ENCODE peak calls at places on chromosomes 16 and 17, in six cellular contexts. One of them, this sample, is unnamed.
A peak's percentile ranks its signal among the peaks of the same experiment; 100 is the strongest.

GRCh38 chr16:3131755-3132377 is 3.0 kb upstream of the ZNF213 start:
- DNase-seq in stomach: peak; percentile 48
- DNase-seq in tibial nerve: no peak
- DNase-seq in testis: peak; percentile 55
- DNase-seq in Peyer's patch: peak; percentile 72
- DNase-seq in heart left ventricle: peak; percentile 40
- DNase-seq in this sample: no peak

GRCh38 chr17:3888343-3889171 is 4.3 kb downstream of the CAMKK1 start:
- DNase-seq in stomach: peak; percentile 81
- DNase-seq in tibial nerve: peak; percentile 71
- DNase-seq in testis: peak; percentile 87
- DNase-seq in Peyer's patch: peak; percentile 80
- DNase-seq in heart left ventricle: peak; percentile 80
- DNase-seq in this sample: peak; percentile 96

GRCh38 chr17:68296217-68297140 is 5.2 kb downstream of the ARSG start:
- DNase-seq in stomach: peak; percentile 49
- DNase-seq in tibial nerve: no peak
- DNase-seq in testis: peak; percentile 30
- DNase-seq in Peyer's patch: peak; percentile 90
- DNase-seq in heart left ventricle: no peak
- DNase-seq in this sample: no peak

GRCh38 chr16:73095885-73096341 is 48.0 kb upstream of the ZFHX3 start:
- DNase-seq in stomach: no peak
- DNase-seq in tibial nerve: no peak
- DNase-seq in testis: no peak
- DNase-seq in Peyer's patch: no peak
- DNase-seq in heart left ventricle: peak; percentile 27
- DNase-seq in this sample: no peak

GRCh38 chr17:14919049-14919545 is 346.0 kb downstream of the PMP22 start:
- DNase-seq in stomach: no peak
- DNase-seq in tibial nerve: no peak
- DNase-seq in testis: no peak
- DNase-seq in Peyer's patch: no peak
- DNase-seq in heart left ventricle: no peak
- DNase-seq in this sample: no peak

GRCh38 chr16:14501331-14502255 is 128.5 kb downstream of the PARN start:
- DNase-seq in stomach: peak; percentile 89
- DNase-seq in tibial nerve: peak; percentile 83
- DNase-seq in testis: peak; percentile 86
- DNase-seq in Peyer's patch: peak; percentile 74
- DNase-seq in heart left ventricle: peak; percentile 90
- DNase-seq in this sample: peak; percentile 91

GRCh38 chr17:10768766-10769383 is 35.0 kb downstream of the TMEM238L start:
- DNase-seq in stomach: no peak
- DNase-seq in tibial nerve: no peak
- DNase-seq in testis: no peak
- DNase-seq in Peyer's patch: peak; percentile 41
- DNase-seq in heart left ventricle: no peak
- DNase-seq in this sample: no peak

GRCh38 chr17:67608691-67609090 is 109.0 kb upstream of the NOL11 start:
- DNase-seq in stomach: no peak
- DNase-seq in tibial nerve: no peak
- DNase-seq in testis: no peak
- DNase-seq in Peyer's patch: no peak
- DNase-seq in heart left ventricle: no peak
- DNase-seq in this sample: no peak

GRCh38 chr17:27568811-27569210 is 62.2 kb upstream of the LGALS9 start:
- DNase-seq in stomach: no peak
- DNase-seq in tibial nerve: no peak
- DNase-seq in testis: no peak
- DNase-seq in Peyer's patch: no peak
- DNase-seq in heart left ventricle: no peak
- DNase-seq in this sample: no peak

GRCh38 chr16:87431926-87432325 is 39.8 kb downstream of the MAP1LC3B start:
- DNase-seq in stomach: no peak
- DNase-seq in tibial nerve: no peak
- DNase-seq in testis: no peak
- DNase-seq in Peyer's patch: no peak
- DNase-seq in heart left ventricle: no peak
- DNase-seq in this sample: no peak

GRCh38 chr17:36703860-36704266 is 102.5 kb downstream of the MRM1 start:
- DNase-seq in stomach: no peak
- DNase-seq in tibial nerve: no peak
- DNase-seq in testis: peak; percentile 60
- DNase-seq in Peyer's patch: no peak
- DNase-seq in heart left ventricle: no peak
- DNase-seq in this sample: no peak

GRCh38 chr16:21663889-21664647 is at the start of gene OTOA:
- DNase-seq in stomach: no peak
- DNase-seq in tibial nerve: no peak
- DNase-seq in testis: no peak
- DNase-seq in Peyer's patch: peak; percentile 58
- DNase-seq in heart left ventricle: no peak
- DNase-seq in this sample: no peak

GRCh38 chr16:27355610-27356009 is 41.8 kb downstream of the IL4R start:
- DNase-seq in stomach: peak; percentile 33
- DNase-seq in tibial nerve: peak; percentile 24
- DNase-seq in testis: peak; percentile 77
- DNase-seq in Peyer's patch: peak; percentile 62
- DNase-seq in heart left ventricle: peak; percentile 55
- DNase-seq in this sample: no peak

GRCh38 chr17:48500435-48501426 is 30.1 kb downstream of the HOXB1 start:
- DNase-seq in stomach: no peak
- DNase-seq in tibial nerve: no peak
- DNase-seq in testis: peak; percentile 15
- DNase-seq in Peyer's patch: no peak
- DNase-seq in heart left ventricle: no peak
- DNase-seq in this sample: peak; percentile 50

GRCh38 chr16:3012246-3012645 is 477 bp upstream of the CLDN9 start:
- DNase-seq in stomach: no peak
- DNase-seq in tibial nerve: no peak
- DNase-seq in testis: no peak
- DNase-seq in Peyer's patch: no peak
- DNase-seq in heart left ventricle: no peak
- DNase-seq in this sample: no peak

GRCh38 chr17:2782030-2782429 is 14.2 kb upstream of the RAP1GAP2 start:
- DNase-seq in stomach: no peak
- DNase-seq in tibial nerve: no peak
- DNase-seq in testis: no peak
- DNase-seq in Peyer's patch: no peak
- DNase-seq in heart left ventricle: no peak
- DNase-seq in this sample: no peak

GRCh38 chr17:10071141-10071540 is 127.3 kb downstream of the GAS7 start:
- DNase-seq in stomach: no peak
- DNase-seq in tibial nerve: no peak
- DNase-seq in testis: no peak
- DNase-seq in Peyer's patch: no peak
- DNase-seq in heart left ventricle: no peak
- DNase-seq in this sample: peak; percentile 14

GRCh38 chr17:41917957-41918391 is 777 bp downstream of the ACLY start:
- DNase-seq in stomach: peak; percentile 64
- DNase-seq in tibial nerve: peak; percentile 16
- DNase-seq in testis: peak; percentile 57
- DNase-seq in Peyer's patch: peak; percentile 70
- DNase-seq in heart left ventricle: peak; percentile 76
- DNase-seq in this sample: peak; percentile 52

GRCh38 chr17:73211745-73212144 is 18.9 kb downstream of the COG1 start:
- DNase-seq in stomach: no peak
- DNase-seq in tibial nerve: no peak
- DNase-seq in testis: no peak
- DNase-seq in Peyer's patch: no peak
- DNase-seq in heart left ventricle: no peak
- DNase-seq in this sample: no peak

GRCh38 chr16:12176051-12176450 is 199.5 kb downstream of the SNX29 start:
- DNase-seq in stomach: no peak
- DNase-seq in tibial nerve: no peak
- DNase-seq in testis: no peak
- DNase-seq in Peyer's patch: no peak
- DNase-seq in heart left ventricle: no peak
- DNase-seq in this sample: no peak

GRCh38 chr16:21097151-21097550 is 53.5 kb downstream of the DNAH3 start:
- DNase-seq in stomach: no peak
- DNase-seq in tibial nerve: no peak
- DNase-seq in testis: no peak
- DNase-seq in Peyer's patch: no peak
- DNase-seq in heart left ventricle: no peak
- DNase-seq in this sample: no peak

GRCh38 chr17:8162997-8163977 is 539 bp upstream of the VAMP2 start:
- DNase-seq in stomach: no peak
- DNase-seq in tibial nerve: peak; percentile 20
- DNase-seq in testis: peak; percentile 47
- DNase-seq in Peyer's patch: no peak
- DNase-seq in heart left ventricle: peak; percentile 44
- DNase-seq in this sample: no peak

GRCh38 chr17:77505460-77505769 is 364.6 kb downstream of the SEC14L1 start:
- DNase-seq in stomach: no peak
- DNase-seq in tibial nerve: no peak
- DNase-seq in testis: no peak
- DNase-seq in Peyer's patch: no peak
- DNase-seq in heart left ventricle: no peak
- DNase-seq in this sample: no peak

GRCh38 chr17:16886655-16887322 is 85.1 kb downstream of the TNFRSF13B start:
- DNase-seq in stomach: no peak
- DNase-seq in tibial nerve: no peak
- DNase-seq in testis: no peak
- DNase-seq in Peyer's patch: no peak
- DNase-seq in heart left ventricle: no peak
- DNase-seq in this sample: no peak

GRCh38 chr16:85908444-85908843 is 9.5 kb downstream of the IRF8 start:
- DNase-seq in stomach: no peak
- DNase-seq in tibial nerve: no peak
- DNase-seq in testis: no peak
- DNase-seq in Peyer's patch: peak; percentile 75
- DNase-seq in heart left ventricle: no peak
- DNase-seq in this sample: no peak

GRCh38 chr17:17859909-17860760 is 23.3 kb upstream of the SREBF1 start:
- DNase-seq in stomach: peak; percentile 81
- DNase-seq in tibial nerve: peak; percentile 59
- DNase-seq in testis: peak; percentile 76
- DNase-seq in Peyer's patch: peak; percentile 86
- DNase-seq in heart left ventricle: peak; percentile 88
- DNase-seq in this sample: peak; percentile 64

DNA sequence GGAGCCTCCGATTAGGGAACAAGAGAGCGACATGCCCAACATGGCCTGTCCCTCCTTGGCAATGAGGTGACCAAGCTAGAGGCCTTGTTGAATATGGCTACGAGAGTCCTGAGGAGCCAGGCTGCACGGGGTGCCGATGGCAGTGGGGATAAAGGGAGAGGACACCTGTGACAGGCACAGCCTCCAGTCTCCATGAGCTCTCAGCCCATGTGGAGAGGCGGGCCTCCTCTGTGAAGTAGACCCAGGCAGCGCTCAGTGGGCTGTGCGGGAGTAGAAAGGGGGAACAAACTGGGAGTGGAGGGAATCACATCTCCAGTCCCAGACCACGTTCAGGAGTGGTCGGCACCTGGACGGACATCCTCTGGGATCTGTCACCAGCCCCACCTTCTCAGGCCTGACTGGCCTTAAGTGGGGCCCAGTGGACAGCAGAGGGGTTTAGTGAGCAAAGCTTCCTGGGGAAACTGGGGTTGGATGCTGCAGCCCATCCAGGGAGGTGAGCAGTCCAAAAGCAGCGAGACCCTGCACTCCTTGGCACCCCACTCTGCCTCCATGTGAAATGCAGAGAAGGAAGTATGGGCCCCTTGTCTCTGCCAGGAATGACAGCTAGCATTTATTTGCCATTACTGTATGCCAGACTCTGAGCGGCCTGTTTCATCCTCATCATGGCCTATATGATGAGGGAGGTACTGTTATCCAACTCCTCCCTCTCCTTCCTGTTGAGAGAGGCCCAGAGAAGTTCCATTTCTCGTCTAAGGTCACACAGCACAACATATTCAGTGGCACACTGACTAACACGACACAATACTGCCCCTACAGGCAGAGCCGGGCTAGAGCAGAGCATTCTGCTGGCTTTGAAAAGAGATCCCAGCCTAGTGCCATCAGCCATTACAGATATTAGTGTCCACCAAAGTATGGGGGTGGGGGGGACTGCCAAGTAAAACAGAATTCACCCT is 4.5 kb upstream of the TMEM92 start:
- DNase-seq in stomach: peak; percentile 76
- DNase-seq in tibial nerve: peak; percentile 91
- DNase-seq in testis: peak; percentile 87
- DNase-seq in Peyer's patch: peak; percentile 87
- DNase-seq in heart left ventricle: peak; percentile 71
- DNase-seq in this sample: peak; percentile 86
- H3K27ac ChIP-seq in stomach: peak overlapping the region; percentile 2
- H3K27ac ChIP-seq in tibial nerve: peak overlapping the region; percentile 92
- H3K27ac ChIP-seq in testis: peak overlapping the region; percentile 77
- H3K27ac ChIP-seq in Peyer's patch: peak overlapping the region; percentile 34
- H3K27ac ChIP-seq in heart left ventricle: peak overlapping the region; percentile 64
- H3K27ac ChIP-seq in this sample: peak overlapping the region; percentile 93

GRCh38 chr17:71655542-71655941 is 465.3 kb upstream of the SOX9 start:
- DNase-seq in stomach: no peak
- DNase-seq in tibial nerve: no peak
- DNase-seq in testis: no peak
- DNase-seq in Peyer's patch: no peak
- DNase-seq in heart left ventricle: no peak
- DNase-seq in this sample: no peak
- TF ChIP-seq POLR2A in stomach: no peak
- TF ChIP-seq POLR2A in tibial nerve: no peak
- TF ChIP-seq POLR2A in testis: no peak
- TF ChIP-seq POLR2A in Peyer's patch: no peak
- TF ChIP-seq POLR2A in heart left ventricle: no peak
- TF ChIP-seq POLR2A in this sample: no peak

DNA sequence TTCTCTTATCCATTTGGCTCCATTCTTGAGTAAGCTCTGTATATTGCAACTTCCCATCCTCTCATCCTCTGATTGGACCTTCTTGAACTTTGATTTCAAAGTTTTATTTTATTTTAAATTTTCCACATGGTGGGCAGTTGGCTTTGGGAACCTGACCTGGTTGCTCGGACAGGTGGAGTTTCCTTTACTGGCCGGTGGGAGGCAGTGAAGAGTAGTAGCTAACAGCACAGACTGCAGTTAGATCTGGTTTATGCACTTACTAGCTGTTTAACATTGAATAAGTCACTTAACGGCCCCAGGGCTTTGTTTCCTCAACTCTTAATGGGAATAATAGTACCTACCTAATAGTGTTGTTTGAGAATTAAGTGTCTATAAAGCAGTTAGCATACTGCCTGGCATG is 92.8 kb downstream of the GPR139 start:
- DNase-seq in stomach: no peak
- DNase-seq in tibial nerve: no peak
- DNase-seq in testis: peak; percentile 28
- DNase-seq in Peyer's patch: no peak
- DNase-seq in heart left ventricle: no peak
- DNase-seq in this sample: no peak
- TF ChIP-seq CTCF in stomach: no peak
- TF ChIP-seq CTCF in tibial nerve: no peak
- TF ChIP-seq CTCF in testis: no peak
- TF ChIP-seq CTCF in Peyer's patch: peak; percentile 45
- TF ChIP-seq CTCF in heart left ventricle: no peak
- TF ChIP-seq CTCF in this sample: no peak

GRCh38 chr16:89291776-89292175 is 74.3 kb downstream of the ZNF778 start:
- DNase-seq in stomach: no peak
- DNase-seq in tibial nerve: no peak
- DNase-seq in testis: no peak
- DNase-seq in Peyer's patch: no peak
- DNase-seq in heart left ventricle: no peak
- DNase-seq in this sample: no peak
- H3K27ac ChIP-seq in stomach: no peak overlapping the region
- H3K27ac ChIP-seq in tibial nerve: no peak overlapping the region
- H3K27ac ChIP-seq in testis: no peak overlapping the region
- H3K27ac ChIP-seq in Peyer's patch: no peak overlapping the region
- H3K27ac ChIP-seq in heart left ventricle: no peak overlapping the region
- H3K27ac ChIP-seq in this sample: no peak overlapping the region

GRCh38 chr16:46974352-46974751 is 878 bp upstream of the DNAJA2 start:
- DNase-seq in stomach: no peak
- DNase-seq in tibial nerve: peak; percentile 11
- DNase-seq in testis: no peak
- DNase-seq in Peyer's patch: no peak
- DNase-seq in heart left ventricle: no peak
- DNase-seq in this sample: no peak
- TF ChIP-seq POLR2A in stomach: no peak
- TF ChIP-seq POLR2A in tibial nerve: no peak
- TF ChIP-seq POLR2A in testis: no peak
- TF ChIP-seq POLR2A in Peyer's patch: no peak
- TF ChIP-seq POLR2A in heart left ventricle: no peak
- TF ChIP-seq POLR2A in this sample: no peak